ENCODE peak calls at places on chromosome 12, in five cellular contexts. H is HFF-Myc, V is endothelial cell, C is kidney epithelial cell, J is heart left ventricle. I is an unnamed sample.

GRCh38 chr12:109087250-109087649 is 6.0 kb downstream of the ALKBH2 start:
- DNase-seq in H (no peak), C (no peak), V (no peak), J (no peak), I (no peak)

GRCh38 chr12:1812650-1813302 is 7.6 kb upstream of the LRTM2 start:
- DNase-seq in C (no peak), V (no peak), J (no peak), H (no peak), I (no peak)

GRCh38 chr12:90543841-90544240 is 411.1 kb downstream of the CCER1 start:
- DNase-seq in J (no peak), H (no peak), V (no peak), C (no peak), I (no peak)

GRCh38 chr12:117502633-117503032 is 141.2 kb upstream of the NOS1 start:
- DNase-seq in J (no peak), H (no peak), V (no peak), C (no peak), I (no peak)

GRCh38 chr12:13128291-13129000 is 25.0 kb upstream of the GSG1 start:
- DNase-seq in J (no peak), V (no peak), H (peak), C (no peak), I (no peak)

GRCh38 chr12:21894792-21895392 is 46.3 kb downstream of the ABCC9 start:
- DNase-seq in J (no peak), H (no peak), C (no peak), V (no peak), I (no peak)

GRCh38 chr12:39723831-39724230 is 104.2 kb upstream of the ABCD2 start:
- DNase-seq in C (peak), J (no peak), V (no peak), H (peak), I (no peak)

GRCh38 chr12:94336201-94336915 is 123.3 kb downstream of the CEP83 start:
- DNase-seq in V (no peak), C (no peak), H (no peak), J (no peak), I (no peak)

GRCh38 chr12:110590806-110591326 is 7.7 kb upstream of the PPTC7 start:
- DNase-seq in V (no peak), C (no peak), J (no peak), H (no peak), I (no peak)

GRCh38 chr12:57145460-57146059 is 1.9 kb downstream of the LRP1-AS start:
- DNase-seq in J (no peak), C (no peak), V (no peak), H (no peak), I (no peak)
- TF ChIP-seq CTCF in J (no peak), C (no peak), V (no peak), H (no peak), I (no peak)

DNA sequence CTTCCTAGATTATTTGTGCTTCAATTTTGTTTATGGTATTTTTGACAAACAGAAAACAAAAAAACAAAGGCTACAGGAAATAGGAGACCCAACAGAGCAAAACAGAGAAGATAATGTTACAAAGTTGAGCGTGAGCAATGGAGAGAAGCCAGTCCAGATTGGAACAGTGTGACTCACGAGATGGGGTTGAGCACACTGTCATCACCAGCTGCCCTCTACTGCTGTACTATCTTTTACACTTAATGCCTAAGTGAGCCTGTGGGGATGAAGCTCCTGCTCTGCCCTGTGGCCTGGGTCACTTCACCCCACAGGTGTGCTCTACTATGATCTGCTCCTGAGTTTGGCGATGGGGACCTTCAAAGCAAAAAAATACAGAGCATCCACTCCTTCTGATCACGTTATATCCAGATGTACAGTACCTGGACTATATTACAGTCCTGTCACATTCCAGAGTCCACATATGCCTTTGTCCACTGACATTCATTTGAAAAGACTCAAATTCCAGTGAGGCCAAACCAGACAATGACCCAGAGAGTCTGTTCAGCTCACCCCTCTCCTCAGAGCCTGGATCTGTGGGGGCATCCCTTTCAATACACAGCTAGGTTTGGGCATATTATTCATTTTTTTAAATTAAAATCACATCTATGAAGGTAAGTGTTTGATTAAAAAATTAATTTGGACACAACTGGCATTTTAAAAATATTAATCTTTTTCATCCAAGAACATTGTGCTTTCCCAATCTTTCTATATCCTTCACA is 4.4 kb downstream of the IPO8 start:
- DNase-seq in H (peak), C (peak), V (no peak), J (peak), I (no peak)
- TF ChIP-seq CTCF in H (no peak), C (no peak), V (no peak), J (no peak), I (no peak)

GRCh38 chr12:124713041-124713435 is 145.6 kb upstream of the NCOR2 start:
- DNase-seq in V (no peak), J (peak), H (no peak), C (no peak), I (no peak)

GRCh38 chr12:124713436-124714082 is 146.1 kb upstream of the NCOR2 start:
- DNase-seq in H (no peak), V (no peak), J (peak), C (peak), I (no peak)

GRCh38 chr12:124705545-124706138 is 138.2 kb upstream of the NCOR2 start:
- DNase-seq in C (no peak), V (no peak), H (no peak), J (no peak), I (no peak)

GRCh38 chr12:124715121-124715990 is 147.9 kb upstream of the NCOR2 start:
- DNase-seq in H (no peak), C (no peak), V (no peak), J (no peak), I (no peak)

GRCh38 chr12:124709722-124710656 is 142.6 kb upstream of the NCOR2 start:
- DNase-seq in C (no peak), V (no peak), H (no peak), J (no peak), I (no peak)
- TF ChIP-seq CTCF in C (no peak), V (no peak), H (peak), J (no peak), I (peak)

GRCh38 chr12:96398422-96399080 is 1.7 kb downstream of the CDK17 start:
- DNase-seq in V (no peak), C (no peak), J (no peak), H (no peak), I (no peak)

GRCh38 chr12:96400631-96401060 is 407 bp upstream of the CDK17 start:
- DNase-seq in C (no peak), J (no peak), H (no peak), V (no peak), I (no peak)

GRCh38 chr12:96397756-96398421 is 2.4 kb downstream of the CDK17 start:
- DNase-seq in H (no peak), J (no peak), C (no peak), V (no peak), I (no peak)

GRCh38 chr12:96399919-96400630 is at the start of gene CDK17:
- DNase-seq in C (no peak), V (peak), J (peak), H (no peak), I (peak)

GRCh38 chr12:96399081-96399918 is 939 bp downstream of the CDK17 start:
- DNase-seq in J (peak), V (peak), H (no peak), C (no peak), I (peak)
- TF ChIP-seq CTCF in J (no peak), V (no peak), H (peak), C (peak), I (no peak)

GRCh38 chr12:76927170-76927784 is 48.5 kb upstream of the CSRP2 start:
- DNase-seq in C (no peak), H (no peak), V (peak), J (no peak), I (no peak)
- TF ChIP-seq CTCF in C (peak), H (peak), V (peak), J (peak), I (peak)

GRCh38 chr12:7061596-7061995 is 1.1 kb downstream of the C1S start:
- DNase-seq in J (no peak), C (no peak), H (no peak), V (no peak), I (no peak)

GRCh38 chr12:7060353-7060954 is at the start of gene C1S:
- DNase-seq in J (peak), C (peak), V (peak), H (peak), I (no peak)

GRCh38 chr12:7058850-7059249 is 1.7 kb upstream of the C1S start:
- DNase-seq in J (no peak), V (no peak), H (no peak), C (no peak), I (no peak)

GRCh38 chr12:7059780-7060179 is 738 bp upstream of the C1S start:
- DNase-seq in V (no peak), J (no peak), H (no peak), C (no peak), I (no peak)

DNA sequence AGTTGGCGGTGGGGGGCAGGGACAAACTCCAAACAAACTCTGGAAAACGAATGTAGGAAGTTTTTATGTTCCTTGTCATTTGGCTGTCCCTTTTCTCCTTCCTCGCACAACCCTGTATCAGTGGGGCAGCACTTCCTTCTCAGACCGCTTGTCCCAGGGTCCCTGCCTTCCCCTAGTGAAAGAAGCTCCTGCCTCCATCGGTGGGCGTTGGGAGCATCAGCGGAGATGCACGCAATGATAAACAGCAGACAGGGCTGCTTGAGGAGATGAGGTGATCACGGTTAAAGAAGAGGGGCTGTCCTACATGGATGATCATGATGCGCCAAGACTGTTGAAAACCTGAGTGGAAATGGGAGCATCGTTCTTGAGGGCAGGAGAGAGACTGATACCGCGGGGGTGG is 620 bp downstream of the C1S start:
- DNase-seq in C (no peak), V (no peak), J (no peak), H (no peak), I (no peak)
- TF ChIP-seq CTCF in C (no peak), V (no peak), J (no peak), H (no peak), I (no peak)

GRCh38 chr12:95848575-95849388 is 10.0 kb upstream of the SNRPF start:
- DNase-seq in H (peak), V (peak), C (peak), J (no peak), I (no peak)
- TF ChIP-seq CTCF in H (peak), V (no peak), C (peak), J (no peak), I (peak)

GRCh38 chr12:72570601-72571000 is 298.4 kb downstream of the TRHDE start:
- DNase-seq in J (no peak), C (no peak), H (no peak), V (peak), I (no peak)
- TF ChIP-seq CTCF in J (no peak), C (peak), H (peak), V (peak), I (peak)